ENCODE peak calls at places on chromosomes 13 and 19, in five cellular contexts. One of them, this sample, is unnamed.

GRCh38 chr13:96993660-96994029 is 631 bp downstream of the OXGR1 start:
- DNase-seq in effector memory CD4-positive, alpha-beta T cell: no peak
- DNase-seq in breast epithelium: no peak
- DNase-seq in brain microvascular endothelial cell: no peak
- DNase-seq in WERI-Rb-1: no peak
- DNase-seq in this sample: no peak

GRCh38 chr19:10238172-10238783 is 7.1 kb upstream of the S1PR2 start:
- DNase-seq in effector memory CD4-positive, alpha-beta T cell: no peak
- DNase-seq in breast epithelium: no peak
- DNase-seq in brain microvascular endothelial cell: peak
- DNase-seq in WERI-Rb-1: no peak
- DNase-seq in this sample: no peak

GRCh38 chr13:26300140-26300539 is 46.2 kb downstream of the CDK8 start:
- DNase-seq in effector memory CD4-positive, alpha-beta T cell: no peak
- DNase-seq in breast epithelium: no peak
- DNase-seq in brain microvascular endothelial cell: peak
- DNase-seq in WERI-Rb-1: no peak
- DNase-seq in this sample: no peak

GRCh38 chr13:49679244-49679643 is 12.0 kb downstream of the EBPL start:
- DNase-seq in effector memory CD4-positive, alpha-beta T cell: no peak
- DNase-seq in breast epithelium: no peak
- DNase-seq in brain microvascular endothelial cell: peak
- DNase-seq in WERI-Rb-1: peak
- DNase-seq in this sample: no peak

GRCh38 chr19:35229601-35230000 is 1.1 kb upstream of the FAM187B start:
- DNase-seq in effector memory CD4-positive, alpha-beta T cell: no peak
- DNase-seq in breast epithelium: no peak
- DNase-seq in brain microvascular endothelial cell: no peak
- DNase-seq in WERI-Rb-1: no peak
- DNase-seq in this sample: no peak

GRCh38 chr13:34303346-34303745 is 485.4 kb downstream of the RFC3 start:
- DNase-seq in effector memory CD4-positive, alpha-beta T cell: no peak
- DNase-seq in breast epithelium: no peak
- DNase-seq in brain microvascular endothelial cell: no peak
- DNase-seq in WERI-Rb-1: no peak
- DNase-seq in this sample: no peak

GRCh38 chr19:49676690-49677231 is 310 bp upstream of the PRMT1 start:
- DNase-seq in effector memory CD4-positive, alpha-beta T cell: peak
- DNase-seq in breast epithelium: peak
- DNase-seq in brain microvascular endothelial cell: peak
- DNase-seq in WERI-Rb-1: peak
- DNase-seq in this sample: peak

GRCh38 chr13:35874704-35875103 is 256.5 kb downstream of the DCLK1 start:
- DNase-seq in effector memory CD4-positive, alpha-beta T cell: no peak
- DNase-seq in breast epithelium: no peak
- DNase-seq in brain microvascular endothelial cell: no peak
- DNase-seq in WERI-Rb-1: no peak
- DNase-seq in this sample: no peak

GRCh38 chr19:3192684-3193083 is 7.0 kb downstream of the NCLN start:
- DNase-seq in effector memory CD4-positive, alpha-beta T cell: no peak
- DNase-seq in breast epithelium: no peak
- DNase-seq in brain microvascular endothelial cell: no peak
- DNase-seq in WERI-Rb-1: no peak
- DNase-seq in this sample: no peak

GRCh38 chr13:42039457-42039945 is 8.9 kb upstream of the DGKH start:
- DNase-seq in effector memory CD4-positive, alpha-beta T cell: no peak
- DNase-seq in breast epithelium: peak
- DNase-seq in brain microvascular endothelial cell: no peak
- DNase-seq in WERI-Rb-1: no peak
- DNase-seq in this sample: no peak

GRCh38 chr13:106151056-106151699 is 384.3 kb downstream of the EFNB2 start:
- DNase-seq in effector memory CD4-positive, alpha-beta T cell: no peak
- DNase-seq in breast epithelium: peak
- DNase-seq in brain microvascular endothelial cell: peak
- DNase-seq in WERI-Rb-1: no peak
- DNase-seq in this sample: no peak

GRCh38 chr13:24713022-24713421 is 32.8 kb downstream of the ATP12A start:
- DNase-seq in effector memory CD4-positive, alpha-beta T cell: no peak
- DNase-seq in breast epithelium: no peak
- DNase-seq in brain microvascular endothelial cell: no peak
- DNase-seq in WERI-Rb-1: peak
- DNase-seq in this sample: no peak

GRCh38 chr13:24706886-24707585 is 26.8 kb downstream of the ATP12A start:
- DNase-seq in effector memory CD4-positive, alpha-beta T cell: no peak
- DNase-seq in breast epithelium: no peak
- DNase-seq in brain microvascular endothelial cell: no peak
- DNase-seq in WERI-Rb-1: no peak
- DNase-seq in this sample: no peak

GRCh38 chr13:24709186-24709913 is 29.1 kb downstream of the ATP12A start:
- DNase-seq in effector memory CD4-positive, alpha-beta T cell: peak
- DNase-seq in breast epithelium: no peak
- DNase-seq in brain microvascular endothelial cell: no peak
- DNase-seq in WERI-Rb-1: no peak
- DNase-seq in this sample: no peak
- H3K27ac ChIP-seq in effector memory CD4-positive, alpha-beta T cell: no peak
- H3K27ac ChIP-seq in breast epithelium: no peak
- H3K27ac ChIP-seq in brain microvascular endothelial cell: no peak
- H3K27ac ChIP-seq in WERI-Rb-1: no peak
- H3K27ac ChIP-seq in this sample: no peak

GRCh38 chr19:12364391-12365093 is 941 bp downstream of the ZNF442 start:
- DNase-seq in effector memory CD4-positive, alpha-beta T cell: no peak
- DNase-seq in breast epithelium: no peak
- DNase-seq in brain microvascular endothelial cell: peak
- DNase-seq in WERI-Rb-1: peak
- DNase-seq in this sample: no peak

GRCh38 chr19:12365094-12365371 is 450 bp downstream of the ZNF442 start:
- DNase-seq in effector memory CD4-positive, alpha-beta T cell: no peak
- DNase-seq in breast epithelium: peak
- DNase-seq in brain microvascular endothelial cell: peak
- DNase-seq in WERI-Rb-1: peak
- DNase-seq in this sample: no peak

DNA sequence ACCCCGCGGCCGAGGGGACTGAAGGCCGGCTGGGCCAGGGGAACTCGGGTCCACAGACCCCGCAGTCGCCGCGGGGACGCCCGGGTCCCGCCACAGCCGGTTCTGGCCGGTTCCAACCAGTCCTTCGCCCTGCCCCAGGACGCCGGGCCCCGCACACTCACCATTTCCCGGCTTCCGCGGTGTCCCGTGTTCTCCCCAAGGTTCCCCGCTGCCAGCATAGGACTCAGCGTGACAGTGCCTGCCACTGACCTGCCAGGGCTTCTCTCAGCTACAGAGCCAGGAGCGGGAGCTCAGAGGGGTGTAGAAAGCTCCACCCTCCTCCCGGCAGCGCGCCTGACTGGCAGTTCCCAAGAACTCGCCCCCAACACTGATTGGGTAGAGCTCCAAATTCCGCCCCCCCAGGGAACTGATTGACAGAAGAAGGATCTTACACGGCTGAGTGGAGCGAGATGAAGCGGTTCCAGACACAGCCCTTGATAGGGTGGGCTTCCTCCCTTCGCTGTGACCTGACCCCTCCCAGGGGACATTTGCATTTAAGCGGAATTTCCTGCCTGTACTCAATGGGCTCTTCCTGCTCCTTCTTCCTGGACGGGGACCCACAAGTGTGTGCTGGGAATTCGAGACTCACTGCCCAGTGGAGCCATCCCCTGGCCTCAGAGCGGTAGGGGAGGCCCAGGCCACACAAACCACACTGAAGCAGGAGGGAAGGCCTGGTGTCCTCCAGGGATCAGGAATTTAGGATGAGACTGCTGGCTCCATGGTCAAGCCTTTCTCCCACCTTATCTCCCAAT is at the start of gene ZNF442:
- DNase-seq in effector memory CD4-positive, alpha-beta T cell: peak
- DNase-seq in breast epithelium: peak
- DNase-seq in brain microvascular endothelial cell: peak
- DNase-seq in WERI-Rb-1: peak
- DNase-seq in this sample: peak
- H3K27ac ChIP-seq in effector memory CD4-positive, alpha-beta T cell: peak
- H3K27ac ChIP-seq in breast epithelium: peak
- H3K27ac ChIP-seq in brain microvascular endothelial cell: peak
- H3K27ac ChIP-seq in WERI-Rb-1: peak
- H3K27ac ChIP-seq in this sample: peak

DNA sequence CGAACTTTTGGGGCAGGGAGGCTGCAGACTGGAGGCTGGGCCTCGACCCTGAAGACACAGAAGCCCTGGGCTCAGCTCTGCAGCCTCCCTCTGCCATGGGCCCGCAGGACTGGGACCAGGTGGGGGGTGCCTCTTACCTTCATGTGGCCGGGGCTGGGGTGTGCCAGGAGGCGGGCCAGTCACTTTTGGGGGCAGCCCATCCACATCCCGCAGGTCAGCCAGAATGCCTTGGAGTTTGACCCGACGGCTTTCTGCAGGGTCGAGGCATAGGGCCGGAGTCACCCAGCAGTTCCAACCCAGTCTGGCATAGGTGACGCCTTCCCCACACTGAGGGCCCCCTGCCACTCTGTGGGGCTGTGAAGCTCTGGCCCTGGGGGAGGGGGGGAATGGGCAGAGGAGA is 10.8 kb upstream of the PRKD2 start:
- DNase-seq in effector memory CD4-positive, alpha-beta T cell: no peak
- DNase-seq in breast epithelium: no peak
- DNase-seq in brain microvascular endothelial cell: no peak
- DNase-seq in WERI-Rb-1: no peak
- DNase-seq in this sample: no peak
- H3K27ac ChIP-seq in effector memory CD4-positive, alpha-beta T cell: no peak
- H3K27ac ChIP-seq in breast epithelium: peak
- H3K27ac ChIP-seq in brain microvascular endothelial cell: no peak
- H3K27ac ChIP-seq in WERI-Rb-1: no peak
- H3K27ac ChIP-seq in this sample: no peak

DNA sequence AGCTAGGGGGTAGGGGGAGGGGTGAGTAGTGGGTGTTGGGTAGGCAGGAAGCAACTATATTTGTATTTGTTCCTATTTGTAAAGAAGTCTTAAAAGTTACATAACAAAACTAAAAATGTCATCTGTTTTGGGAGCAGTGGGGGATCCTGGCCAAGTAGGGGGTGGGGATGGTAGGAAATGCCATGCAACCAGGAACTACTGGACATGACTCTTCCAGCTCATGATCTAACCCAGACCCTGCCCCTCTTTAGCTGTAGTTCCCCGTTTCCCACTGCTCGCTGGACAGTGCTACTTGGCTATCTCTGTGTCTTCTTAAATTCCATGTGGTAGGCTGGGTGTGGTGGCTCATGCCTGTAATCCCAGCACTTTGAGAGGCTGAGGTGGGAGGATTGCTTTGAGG is 3.2 kb downstream of the GTF3A start:
- DNase-seq in effector memory CD4-positive, alpha-beta T cell: no peak
- DNase-seq in breast epithelium: no peak
- DNase-seq in brain microvascular endothelial cell: no peak
- DNase-seq in WERI-Rb-1: no peak
- DNase-seq in this sample: no peak
- H3K27ac ChIP-seq in effector memory CD4-positive, alpha-beta T cell: peak
- H3K27ac ChIP-seq in breast epithelium: peak
- H3K27ac ChIP-seq in brain microvascular endothelial cell: no peak
- H3K27ac ChIP-seq in WERI-Rb-1: no peak
- H3K27ac ChIP-seq in this sample: no peak

GRCh38 chr19:46729696-46730095 is 12.8 kb upstream of the PRKD2 start:
- DNase-seq in effector memory CD4-positive, alpha-beta T cell: no peak
- DNase-seq in breast epithelium: no peak
- DNase-seq in brain microvascular endothelial cell: no peak
- DNase-seq in WERI-Rb-1: no peak
- DNase-seq in this sample: no peak
- H3K27ac ChIP-seq in effector memory CD4-positive, alpha-beta T cell: no peak
- H3K27ac ChIP-seq in breast epithelium: no peak
- H3K27ac ChIP-seq in brain microvascular endothelial cell: peak
- H3K27ac ChIP-seq in WERI-Rb-1: no peak
- H3K27ac ChIP-seq in this sample: no peak